ENCODE peak calls at places on chromosomes 6 and 20, in seven cellular contexts. One of them, this sample, is unnamed.

GRCh38 chr6:168645326-168645725 is 204.3 kb downstream of the SMOC2 start:
- DNase-seq in CD8-positive, alpha-beta T cell: no peak
- DNase-seq in vagina: no peak
- DNase-seq in cardiac muscle cell: no peak
- DNase-seq in ovary: no peak
- DNase-seq in mammary epithelial cell: no peak
- DNase-seq in psoas muscle: no peak
- DNase-seq in this sample: no peak

GRCh38 chr6:155883741-155884140 is 428.1 kb upstream of the NOX3 start:
- DNase-seq in CD8-positive, alpha-beta T cell: no peak
- DNase-seq in vagina: no peak
- DNase-seq in cardiac muscle cell: peak; percentile 18
- DNase-seq in ovary: peak; percentile 26
- DNase-seq in mammary epithelial cell: no peak
- DNase-seq in psoas muscle: no peak
- DNase-seq in this sample: no peak

GRCh38 chr6:33578588-33579011 is 1.5 kb downstream of the BAK1 start:
- DNase-seq in CD8-positive, alpha-beta T cell: no peak
- DNase-seq in vagina: no peak
- DNase-seq in cardiac muscle cell: no peak
- DNase-seq in ovary: no peak
- DNase-seq in mammary epithelial cell: no peak
- DNase-seq in psoas muscle: no peak
- DNase-seq in this sample: peak; percentile 69

GRCh38 chr20:58711266-58712051 is 18.9 kb downstream of the NPEPL1 start:
- DNase-seq in CD8-positive, alpha-beta T cell: no peak
- DNase-seq in vagina: no peak
- DNase-seq in cardiac muscle cell: no peak
- DNase-seq in ovary: no peak
- DNase-seq in mammary epithelial cell: no peak
- DNase-seq in psoas muscle: no peak
- DNase-seq in this sample: peak; percentile 78

GRCh38 chr20:58231678-58232077 is 3.2 kb upstream of the ANKRD60 start:
- DNase-seq in CD8-positive, alpha-beta T cell: no peak
- DNase-seq in vagina: no peak
- DNase-seq in cardiac muscle cell: peak; percentile 26
- DNase-seq in ovary: no peak
- DNase-seq in mammary epithelial cell: no peak
- DNase-seq in psoas muscle: no peak
- DNase-seq in this sample: no peak

GRCh38 chr6:127933137-127933536 is 32.3 kb upstream of the THEMIS start:
- DNase-seq in CD8-positive, alpha-beta T cell: no peak
- DNase-seq in vagina: no peak
- DNase-seq in cardiac muscle cell: no peak
- DNase-seq in ovary: no peak
- DNase-seq in mammary epithelial cell: no peak
- DNase-seq in psoas muscle: no peak
- DNase-seq in this sample: no peak

GRCh38 chr6:66538548-66539135 is 831.6 kb upstream of the EYS start:
- DNase-seq in CD8-positive, alpha-beta T cell: no peak
- DNase-seq in vagina: no peak
- DNase-seq in cardiac muscle cell: no peak
- DNase-seq in ovary: no peak
- DNase-seq in mammary epithelial cell: no peak
- DNase-seq in psoas muscle: no peak
- DNase-seq in this sample: no peak

GRCh38 chr6:21190701-21191588 is 402.6 kb upstream of the SOX4 start:
- DNase-seq in CD8-positive, alpha-beta T cell: no peak
- DNase-seq in vagina: no peak
- DNase-seq in cardiac muscle cell: peak; percentile 12
- DNase-seq in ovary: no peak
- DNase-seq in mammary epithelial cell: no peak
- DNase-seq in psoas muscle: no peak
- DNase-seq in this sample: no peak

GRCh38 chr6:73491371-73491770 is 29.5 kb downstream of the EEF1A1 start:
- DNase-seq in CD8-positive, alpha-beta T cell: no peak
- DNase-seq in vagina: no peak
- DNase-seq in cardiac muscle cell: no peak
- DNase-seq in ovary: no peak
- DNase-seq in mammary epithelial cell: no peak
- DNase-seq in psoas muscle: no peak
- DNase-seq in this sample: peak; percentile 3

GRCh38 chr6:108115598-108116058 is 41.1 kb upstream of the OSTM1 start:
- DNase-seq in CD8-positive, alpha-beta T cell: no peak
- DNase-seq in vagina: no peak
- DNase-seq in cardiac muscle cell: peak; percentile 55
- DNase-seq in ovary: peak; percentile 31
- DNase-seq in mammary epithelial cell: peak; percentile 25
- DNase-seq in psoas muscle: no peak
- DNase-seq in this sample: peak; percentile 91
- TF ChIP-seq CTCF in CD8-positive, alpha-beta T cell: no peak
- TF ChIP-seq CTCF in vagina: no peak
- TF ChIP-seq CTCF in cardiac muscle cell: peak; percentile 49
- TF ChIP-seq CTCF in ovary: no peak
- TF ChIP-seq CTCF in mammary epithelial cell: peak; percentile 64
- TF ChIP-seq CTCF in psoas muscle: peak; percentile 22
- TF ChIP-seq CTCF in this sample: peak; percentile 45

DNA sequence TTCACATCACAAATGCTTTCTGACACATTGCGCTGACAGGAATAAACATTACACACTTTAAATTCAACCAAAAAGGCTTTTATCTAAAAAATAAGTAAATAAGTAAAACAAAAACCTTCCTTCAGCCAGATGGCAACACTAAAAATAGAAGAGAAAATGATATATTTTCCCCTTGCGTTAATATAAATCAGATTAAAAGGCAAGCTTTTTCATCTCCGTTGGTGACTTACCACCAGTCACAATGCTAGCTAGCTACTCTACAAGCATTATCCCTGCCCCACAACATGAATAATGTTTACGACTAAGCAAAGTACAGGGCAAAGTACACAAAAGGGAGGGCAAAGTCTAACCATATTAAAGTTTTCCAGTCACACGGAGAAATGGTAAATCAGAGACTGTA is 120.5 kb downstream of the MAP7 start:
- DNase-seq in CD8-positive, alpha-beta T cell: no peak
- DNase-seq in vagina: no peak
- DNase-seq in cardiac muscle cell: no peak
- DNase-seq in ovary: no peak
- DNase-seq in mammary epithelial cell: no peak
- DNase-seq in psoas muscle: no peak
- DNase-seq in this sample: no peak
- H3K27ac ChIP-seq in CD8-positive, alpha-beta T cell: no peak overlapping the region
- H3K27ac ChIP-seq in vagina: no peak overlapping the region
- H3K27ac ChIP-seq in cardiac muscle cell: no peak overlapping the region
- H3K27ac ChIP-seq in ovary: no peak overlapping the region
- H3K27ac ChIP-seq in mammary epithelial cell: no peak overlapping the region
- H3K27ac ChIP-seq in psoas muscle: no peak overlapping the region
- H3K27ac ChIP-seq in this sample: no peak overlapping the region

GRCh38 chr6:31586596-31586995 is 519 bp downstream of the LST1 start:
- DNase-seq in CD8-positive, alpha-beta T cell: no peak
- DNase-seq in vagina: no peak
- DNase-seq in cardiac muscle cell: no peak
- DNase-seq in ovary: no peak
- DNase-seq in mammary epithelial cell: no peak
- DNase-seq in psoas muscle: no peak
- DNase-seq in this sample: no peak

GRCh38 chr6:31582230-31582601 is at the start of gene LTB:
- DNase-seq in CD8-positive, alpha-beta T cell: peak; percentile 68
- DNase-seq in vagina: no peak
- DNase-seq in cardiac muscle cell: no peak
- DNase-seq in ovary: no peak
- DNase-seq in mammary epithelial cell: no peak
- DNase-seq in psoas muscle: no peak
- DNase-seq in this sample: peak; percentile 54

GRCh38 chr6:31586013-31586412 is at the start of gene LST1:
- DNase-seq in CD8-positive, alpha-beta T cell: no peak
- DNase-seq in vagina: no peak
- DNase-seq in cardiac muscle cell: peak; percentile 21
- DNase-seq in ovary: no peak
- DNase-seq in mammary epithelial cell: no peak
- DNase-seq in psoas muscle: no peak
- DNase-seq in this sample: peak; percentile 65

GRCh38 chr6:31587791-31588777 is 2.0 kb downstream of the LST1 start:
- DNase-seq in CD8-positive, alpha-beta T cell: no peak
- DNase-seq in vagina: no peak
- DNase-seq in cardiac muscle cell: no peak
- DNase-seq in ovary: no peak
- DNase-seq in mammary epithelial cell: no peak
- DNase-seq in psoas muscle: no peak
- DNase-seq in this sample: peak; percentile 38

GRCh38 chr6:31585531-31585930 is 546 bp upstream of the LST1 start:
- DNase-seq in CD8-positive, alpha-beta T cell: no peak
- DNase-seq in vagina: no peak
- DNase-seq in cardiac muscle cell: no peak
- DNase-seq in ovary: no peak
- DNase-seq in mammary epithelial cell: no peak
- DNase-seq in psoas muscle: no peak
- DNase-seq in this sample: peak; percentile 30
- TF ChIP-seq CTCF in CD8-positive, alpha-beta T cell: peak; percentile 44
- TF ChIP-seq CTCF in vagina: no peak
- TF ChIP-seq CTCF in cardiac muscle cell: peak; percentile 16
- TF ChIP-seq CTCF in ovary: no peak
- TF ChIP-seq CTCF in mammary epithelial cell: peak; percentile 32
- TF ChIP-seq CTCF in psoas muscle: no peak
- TF ChIP-seq CTCF in this sample: peak; percentile 34

GRCh38 chr6:143803769-143804540 is 39.2 kb upstream of the LTV1 start:
- DNase-seq in CD8-positive, alpha-beta T cell: no peak
- DNase-seq in vagina: no peak
- DNase-seq in cardiac muscle cell: no peak
- DNase-seq in ovary: no peak
- DNase-seq in mammary epithelial cell: no peak
- DNase-seq in psoas muscle: no peak
- DNase-seq in this sample: no peak
- H3K27ac ChIP-seq in CD8-positive, alpha-beta T cell: no peak overlapping the region
- H3K27ac ChIP-seq in vagina: no peak overlapping the region
- H3K27ac ChIP-seq in cardiac muscle cell: no peak overlapping the region
- H3K27ac ChIP-seq in ovary: no peak overlapping the region
- H3K27ac ChIP-seq in mammary epithelial cell: no peak overlapping the region
- H3K27ac ChIP-seq in psoas muscle: no peak overlapping the region
- H3K27ac ChIP-seq in this sample: peak overlapping the region; percentile 89

GRCh38 chr6:27311806-27312145 is 297 bp downstream of the POM121L2 start:
- DNase-seq in CD8-positive, alpha-beta T cell: no peak
- DNase-seq in vagina: no peak
- DNase-seq in cardiac muscle cell: no peak
- DNase-seq in ovary: no peak
- DNase-seq in mammary epithelial cell: no peak
- DNase-seq in psoas muscle: no peak
- DNase-seq in this sample: no peak
- TF ChIP-seq CTCF in CD8-positive, alpha-beta T cell: no peak
- TF ChIP-seq CTCF in vagina: no peak
- TF ChIP-seq CTCF in cardiac muscle cell: no peak
- TF ChIP-seq CTCF in ovary: no peak
- TF ChIP-seq CTCF in mammary epithelial cell: no peak
- TF ChIP-seq CTCF in psoas muscle: no peak
- TF ChIP-seq CTCF in this sample: no peak

DNA sequence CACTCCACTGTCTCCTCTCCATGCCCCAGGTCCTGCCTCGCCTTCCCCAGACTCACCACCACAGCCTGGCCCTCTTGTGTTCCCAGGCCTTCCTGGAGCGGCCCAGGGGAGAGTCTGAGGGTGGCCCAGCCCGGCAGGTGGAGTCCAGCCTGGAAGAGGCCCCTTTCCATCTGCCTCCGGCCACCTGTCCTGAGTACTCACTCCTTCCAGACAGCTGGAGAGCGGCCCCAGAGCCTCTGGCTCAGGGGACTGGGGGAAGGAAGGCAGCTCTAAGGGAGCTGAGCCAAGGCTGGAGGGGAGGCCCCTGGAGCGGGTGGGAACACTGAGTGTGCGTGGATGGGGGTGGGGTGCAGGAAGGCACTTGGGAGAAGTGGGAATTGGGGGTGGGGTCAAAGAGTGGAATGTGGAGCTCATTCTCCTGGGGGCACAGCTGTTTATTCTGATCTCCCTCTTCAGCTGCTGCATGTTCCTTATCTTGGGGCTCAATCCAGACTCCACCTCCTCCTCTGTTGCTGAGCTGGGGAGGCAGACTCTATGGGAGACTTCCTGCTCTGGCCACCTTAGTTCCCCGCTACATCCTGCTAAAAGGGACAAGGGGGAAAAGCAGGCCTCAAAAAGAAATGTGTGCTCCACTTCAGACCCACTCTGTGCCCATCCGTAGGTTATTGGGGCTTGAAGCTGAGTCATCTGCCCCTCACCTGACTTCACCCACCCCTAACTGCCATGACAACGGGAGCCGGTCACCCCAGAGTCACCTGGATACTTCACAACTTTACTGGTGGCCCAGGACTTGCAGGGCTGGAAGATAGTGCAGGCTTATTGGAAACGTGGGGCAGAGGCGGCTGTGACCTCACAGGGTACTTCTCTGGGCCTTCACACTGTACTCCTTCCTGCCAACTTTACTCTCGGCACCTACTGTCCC is 19.5 kb upstream of the TAF8 start:
- DNase-seq in CD8-positive, alpha-beta T cell: no peak
- DNase-seq in vagina: no peak
- DNase-seq in cardiac muscle cell: peak; percentile 84
- DNase-seq in ovary: no peak
- DNase-seq in mammary epithelial cell: no peak
- DNase-seq in psoas muscle: peak; percentile 27
- DNase-seq in this sample: no peak
- H3K27ac ChIP-seq in CD8-positive, alpha-beta T cell: peak overlapping the region; percentile 13
- H3K27ac ChIP-seq in vagina: no peak overlapping the region
- H3K27ac ChIP-seq in cardiac muscle cell: peak overlapping the region; percentile 73
- H3K27ac ChIP-seq in ovary: no peak overlapping the region
- H3K27ac ChIP-seq in mammary epithelial cell: no peak overlapping the region
- H3K27ac ChIP-seq in psoas muscle: peak overlapping the region; percentile 36
- H3K27ac ChIP-seq in this sample: no peak overlapping the region

GRCh38 chr6:3013486-3013885 is 13.8 kb downstream of the NQO2 start:
- DNase-seq in CD8-positive, alpha-beta T cell: no peak
- DNase-seq in vagina: no peak
- DNase-seq in cardiac muscle cell: peak; percentile 56
- DNase-seq in ovary: no peak
- DNase-seq in mammary epithelial cell: peak; percentile 83
- DNase-seq in psoas muscle: peak; percentile 40
- DNase-seq in this sample: peak; percentile 22
- TF ChIP-seq CTCF in CD8-positive, alpha-beta T cell: no peak
- TF ChIP-seq CTCF in vagina: no peak
- TF ChIP-seq CTCF in cardiac muscle cell: no peak
- TF ChIP-seq CTCF in ovary: no peak
- TF ChIP-seq CTCF in mammary epithelial cell: no peak
- TF ChIP-seq CTCF in psoas muscle: no peak
- TF ChIP-seq CTCF in this sample: no peak

DNA sequence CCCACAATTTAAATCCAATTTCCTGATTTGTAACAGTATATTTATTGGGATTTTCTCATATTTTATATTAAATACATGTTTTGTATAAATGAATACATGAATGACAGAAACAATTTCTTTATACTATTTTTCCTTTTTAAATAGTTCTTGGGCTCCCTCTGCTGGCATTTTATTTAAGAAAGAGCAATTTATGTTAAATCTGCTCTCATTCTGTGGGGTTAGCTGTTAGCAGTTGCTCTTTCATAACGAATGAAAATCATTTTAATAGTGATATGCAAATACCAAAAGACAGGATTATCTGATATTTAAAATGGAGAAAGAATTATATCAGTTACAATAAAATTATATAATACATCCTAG is 118.3 kb downstream of the RALGAPA2 start:
- DNase-seq in CD8-positive, alpha-beta T cell: no peak
- DNase-seq in vagina: no peak
- DNase-seq in cardiac muscle cell: peak; percentile 57
- DNase-seq in ovary: no peak
- DNase-seq in mammary epithelial cell: no peak
- DNase-seq in psoas muscle: no peak
- DNase-seq in this sample: no peak
- H3K27ac ChIP-seq in CD8-positive, alpha-beta T cell: no peak overlapping the region
- H3K27ac ChIP-seq in vagina: peak overlapping the region; percentile 10
- H3K27ac ChIP-seq in cardiac muscle cell: no peak overlapping the region
- H3K27ac ChIP-seq in ovary: no peak overlapping the region
- H3K27ac ChIP-seq in mammary epithelial cell: no peak overlapping the region
- H3K27ac ChIP-seq in psoas muscle: no peak overlapping the region
- H3K27ac ChIP-seq in this sample: no peak overlapping the region

This sample was measured in osteoblast.